ENCODE peak calls at places on chromosomes 11 and 22, in six cellular contexts. One of them, this sample, is unnamed.

GRCh38 chr11:10225553-10225952 is 68.5 kb downstream of the SBF2 start:
- DNase-seq in spleen: no peak
- DNase-seq in dorsolateral prefrontal cortex: no peak
- DNase-seq in lower leg skin: no peak
- DNase-seq in AG04450: no peak
- DNase-seq in pancreas: no peak
- DNase-seq in this sample: no peak

GRCh38 chr11:112013501-112014164 is 11.6 kb upstream of the DLAT start:
- DNase-seq in lower leg skin: no peak
- DNase-seq in pancreas: no peak
- DNase-seq in spleen: no peak
- DNase-seq in AG04450: no peak
- DNase-seq in dorsolateral prefrontal cortex: no peak
- DNase-seq in this sample: no peak

GRCh38 chr11:2797741-2798361 is 87.7 kb downstream of the CDKN1C start:
- DNase-seq in spleen: peak; percentile 67
- DNase-seq in AG04450: no peak
- DNase-seq in pancreas: no peak
- DNase-seq in lower leg skin: no peak
- DNase-seq in dorsolateral prefrontal cortex: peak; percentile 26
- DNase-seq in this sample: no peak

GRCh38 chr11:134278356-134278755 is 2.2 kb downstream of the GLB1L3 start:
- DNase-seq in pancreas: no peak
- DNase-seq in dorsolateral prefrontal cortex: no peak
- DNase-seq in AG04450: no peak
- DNase-seq in spleen: no peak
- DNase-seq in lower leg skin: peak; percentile 3
- DNase-seq in this sample: no peak

GRCh38 chr11:16278986-16279385 is 77.4 kb downstream of the SOX6 start:
- DNase-seq in lower leg skin: no peak
- DNase-seq in spleen: no peak
- DNase-seq in dorsolateral prefrontal cortex: no peak
- DNase-seq in pancreas: no peak
- DNase-seq in AG04450: no peak
- DNase-seq in this sample: no peak

GRCh38 chr11:96191752-96192151 is 151.2 kb downstream of the MAML2 start:
- DNase-seq in pancreas: no peak
- DNase-seq in spleen: no peak
- DNase-seq in AG04450: no peak
- DNase-seq in lower leg skin: no peak
- DNase-seq in dorsolateral prefrontal cortex: no peak
- DNase-seq in this sample: no peak

GRCh38 chr22:42915980-42916765 is 59.1 kb upstream of the ARFGAP3 start:
- DNase-seq in AG04450: no peak
- DNase-seq in dorsolateral prefrontal cortex: no peak
- DNase-seq in spleen: no peak
- DNase-seq in pancreas: no peak
- DNase-seq in lower leg skin: no peak
- DNase-seq in this sample: no peak

GRCh38 chr11:94727766-94728165 is 40.4 kb upstream of the AMOTL1 start:
- DNase-seq in pancreas: no peak
- DNase-seq in lower leg skin: no peak
- DNase-seq in dorsolateral prefrontal cortex: no peak
- DNase-seq in AG04450: no peak
- DNase-seq in spleen: no peak
- DNase-seq in this sample: no peak

GRCh38 chr11:64165842-64166635 is at the start of gene MACROD1:
- DNase-seq in spleen: peak; percentile 93
- DNase-seq in lower leg skin: peak; percentile 83
- DNase-seq in AG04450: peak; percentile 32
- DNase-seq in dorsolateral prefrontal cortex: peak; percentile 84
- DNase-seq in pancreas: peak; percentile 92
- DNase-seq in this sample: no peak

GRCh38 chr22:19962246-19962908 is 20.8 kb upstream of the TXNRD2 start:
- DNase-seq in AG04450: no peak
- DNase-seq in lower leg skin: peak; percentile 70
- DNase-seq in spleen: peak; percentile 80
- DNase-seq in pancreas: peak; percentile 87
- DNase-seq in dorsolateral prefrontal cortex: peak; percentile 83
- DNase-seq in this sample: no peak

GRCh38 chr11:20248345-20248744 is 88.1 kb upstream of the DBX1 start:
- DNase-seq in AG04450: no peak
- DNase-seq in pancreas: no peak
- DNase-seq in lower leg skin: no peak
- DNase-seq in dorsolateral prefrontal cortex: no peak
- DNase-seq in spleen: no peak
- DNase-seq in this sample: no peak

GRCh38 chr11:131356201-131356600 is 14.2 kb upstream of the NTM start:
- DNase-seq in lower leg skin: no peak
- DNase-seq in spleen: no peak
- DNase-seq in AG04450: no peak
- DNase-seq in pancreas: no peak
- DNase-seq in dorsolateral prefrontal cortex: no peak
- DNase-seq in this sample: no peak

GRCh38 chr11:79437274-79437980 is 3.4 kb downstream of the TENM4 start:
- DNase-seq in AG04450: no peak
- DNase-seq in dorsolateral prefrontal cortex: peak; percentile 38
- DNase-seq in lower leg skin: no peak
- DNase-seq in pancreas: peak; percentile 47
- DNase-seq in spleen: peak; percentile 76
- DNase-seq in this sample: no peak

GRCh38 chr11:111960916-111961315 is 23.8 kb downstream of the DIXDC1 start:
- DNase-seq in pancreas: peak; percentile 81
- DNase-seq in spleen: no peak
- DNase-seq in AG04450: no peak
- DNase-seq in lower leg skin: peak; percentile 69
- DNase-seq in dorsolateral prefrontal cortex: no peak
- DNase-seq in this sample: peak; percentile 68

GRCh38 chr22:47854226-47854625 is 1091.8 kb downstream of the TBC1D22A start:
- DNase-seq in spleen: no peak
- DNase-seq in lower leg skin: no peak
- DNase-seq in AG04450: no peak
- DNase-seq in pancreas: no peak
- DNase-seq in dorsolateral prefrontal cortex: no peak
- DNase-seq in this sample: no peak

GRCh38 chr22:48919187-48919590 is 908.5 kb downstream of the BRD1 start:
- DNase-seq in spleen: no peak
- DNase-seq in lower leg skin: no peak
- DNase-seq in AG04450: no peak
- DNase-seq in pancreas: no peak
- DNase-seq in dorsolateral prefrontal cortex: no peak
- DNase-seq in this sample: no peak

GRCh38 chr11:128610765-128611617 is 23.6 kb upstream of the ETS1 start:
- DNase-seq in pancreas: no peak
- DNase-seq in lower leg skin: no peak
- DNase-seq in spleen: peak; percentile 94
- DNase-seq in AG04450: no peak
- DNase-seq in dorsolateral prefrontal cortex: no peak
- DNase-seq in this sample: no peak

GRCh38 chr11:64637346-64638016 is 46.5 kb downstream of the SLC22A12 start:
- DNase-seq in AG04450: no peak
- DNase-seq in lower leg skin: no peak
- DNase-seq in pancreas: no peak
- DNase-seq in dorsolateral prefrontal cortex: no peak
- DNase-seq in spleen: no peak
- DNase-seq in this sample: no peak

GRCh38 chr22:40178417-40179409 is 988 bp downstream of the TNRC6B start:
- DNase-seq in lower leg skin: no peak
- DNase-seq in pancreas: no peak
- DNase-seq in AG04450: no peak
- DNase-seq in spleen: peak; percentile 77
- DNase-seq in dorsolateral prefrontal cortex: peak; percentile 44
- DNase-seq in this sample: no peak

GRCh38 chr11:38460429-38460828 is 1862.4 kb upstream of the RAG2 start:
- DNase-seq in AG04450: no peak
- DNase-seq in pancreas: no peak
- DNase-seq in spleen: no peak
- DNase-seq in lower leg skin: no peak
- DNase-seq in dorsolateral prefrontal cortex: no peak
- DNase-seq in this sample: no peak

GRCh38 chr22:39808087-39808486 is 85.5 kb downstream of the ENTHD1 start:
- DNase-seq in lower leg skin: no peak
- DNase-seq in spleen: no peak
- DNase-seq in AG04450: no peak
- DNase-seq in pancreas: no peak
- DNase-seq in dorsolateral prefrontal cortex: no peak
- DNase-seq in this sample: no peak

GRCh38 chr11:48081151-48082010 is 101.0 kb downstream of the PTPRJ start:
- DNase-seq in spleen: peak; percentile 79
- DNase-seq in AG04450: no peak
- DNase-seq in lower leg skin: peak; percentile 71
- DNase-seq in dorsolateral prefrontal cortex: peak; percentile 73
- DNase-seq in pancreas: no peak
- DNase-seq in this sample: peak; percentile 70

GRCh38 chr11:72067266-72067665 is 13.1 kb downstream of the NUMA1 start:
- DNase-seq in dorsolateral prefrontal cortex: no peak
- DNase-seq in AG04450: no peak
- DNase-seq in pancreas: no peak
- DNase-seq in lower leg skin: no peak
- DNase-seq in spleen: no peak
- DNase-seq in this sample: no peak

GRCh38 chr22:19536564-19536963 is 12.4 kb upstream of the CLDN5 start:
- DNase-seq in pancreas: no peak
- DNase-seq in AG04450: no peak
- DNase-seq in lower leg skin: no peak
- DNase-seq in spleen: no peak
- DNase-seq in dorsolateral prefrontal cortex: no peak
- DNase-seq in this sample: no peak

GRCh38 chr11:117822031-117822521 is 2.5 kb downstream of the FXYD2 start:
- DNase-seq in spleen: peak; percentile 84
- DNase-seq in pancreas: peak; percentile 62
- DNase-seq in lower leg skin: no peak
- DNase-seq in AG04450: no peak
- DNase-seq in dorsolateral prefrontal cortex: peak; percentile 60
- DNase-seq in this sample: no peak

GRCh38 chr11:28842716-28843115 is 734.5 kb downstream of the METTL15 start:
- DNase-seq in pancreas: no peak
- DNase-seq in dorsolateral prefrontal cortex: no peak
- DNase-seq in spleen: no peak
- DNase-seq in AG04450: no peak
- DNase-seq in lower leg skin: no peak
- DNase-seq in this sample: no peak

GRCh38 chr11:114059984-114060401 is 482 bp downstream of the ZBTB16 start:
- DNase-seq in pancreas: peak; percentile 51
- DNase-seq in lower leg skin: no peak
- DNase-seq in spleen: no peak
- DNase-seq in AG04450: no peak
- DNase-seq in dorsolateral prefrontal cortex: no peak
- DNase-seq in this sample: no peak

GRCh38 chr22:45007247-45007945 is 2.4 kb downstream of the PHF21B start:
- DNase-seq in dorsolateral prefrontal cortex: no peak
- DNase-seq in spleen: no peak
- DNase-seq in lower leg skin: no peak
- DNase-seq in AG04450: no peak
- DNase-seq in pancreas: peak; percentile 25
- DNase-seq in this sample: no peak
- H3K4me3 ChIP-seq in dorsolateral prefrontal cortex: peak overlapping the region; percentile 65
- H3K4me3 ChIP-seq in spleen: peak overlapping the region; percentile 49
- H3K4me3 ChIP-seq in lower leg skin: no peak overlapping the region
- H3K4me3 ChIP-seq in AG04450: peak overlapping the region; percentile 2
- H3K4me3 ChIP-seq in pancreas: no peak overlapping the region
- H3K4me3 ChIP-seq in this sample: no peak overlapping the region

DNA sequence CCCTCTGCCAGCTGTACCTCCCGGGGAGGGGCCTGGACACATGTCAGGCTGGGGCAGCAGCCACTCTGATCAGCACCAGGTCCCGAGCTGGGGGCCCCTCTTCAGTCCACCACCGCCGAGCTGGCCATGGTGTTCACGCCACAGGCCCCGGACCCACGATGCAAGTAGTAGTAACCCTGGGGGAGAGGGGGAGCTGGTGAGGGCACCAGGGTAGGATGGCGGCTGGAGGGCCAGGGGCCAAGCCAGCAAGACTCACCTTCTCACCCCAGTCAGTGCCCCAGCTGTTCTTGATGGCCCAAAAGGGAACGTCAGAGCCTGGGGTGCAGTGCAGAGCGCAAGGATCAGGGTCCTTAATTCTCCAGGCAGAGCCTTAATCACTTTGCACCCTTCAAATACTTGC is 4.6 kb downstream of the CTSF start:
- DNase-seq in spleen: no peak
- DNase-seq in lower leg skin: no peak
- DNase-seq in AG04450: no peak
- DNase-seq in pancreas: no peak
- DNase-seq in dorsolateral prefrontal cortex: no peak
- DNase-seq in this sample: no peak
- H3K4me3 ChIP-seq in spleen: no peak overlapping the region
- H3K4me3 ChIP-seq in lower leg skin: no peak overlapping the region
- H3K4me3 ChIP-seq in AG04450: no peak overlapping the region
- H3K4me3 ChIP-seq in pancreas: no peak overlapping the region
- H3K4me3 ChIP-seq in dorsolateral prefrontal cortex: no peak overlapping the region
- H3K4me3 ChIP-seq in this sample: no peak overlapping the region

GRCh38 chr11:535519-536454 is at the start of gene HRAS:
- DNase-seq in pancreas: peak; percentile 96
- DNase-seq in dorsolateral prefrontal cortex: peak; percentile 96
- DNase-seq in spleen: peak; percentile 98
- DNase-seq in lower leg skin: peak; percentile 91
- DNase-seq in AG04450: peak; percentile 78
- DNase-seq in this sample: no peak

GRCh38 chr11:534592-535518 is 521 bp downstream of the HRAS start:
- DNase-seq in dorsolateral prefrontal cortex: no peak
- DNase-seq in spleen: peak; percentile 89
- DNase-seq in AG04450: no peak
- DNase-seq in pancreas: peak; percentile 47
- DNase-seq in lower leg skin: peak; percentile 82
- DNase-seq in this sample: no peak

GRCh38 chr11:537622-538430 is 499 bp downstream of the LRRC56 start:
- DNase-seq in AG04450: no peak
- DNase-seq in lower leg skin: no peak
- DNase-seq in pancreas: no peak
- DNase-seq in dorsolateral prefrontal cortex: no peak
- DNase-seq in spleen: no peak
- DNase-seq in this sample: no peak

GRCh38 chr11:538431-539051 is 1.2 kb downstream of the LRRC56 start:
- DNase-seq in AG04450: no peak
- DNase-seq in lower leg skin: no peak
- DNase-seq in dorsolateral prefrontal cortex: no peak
- DNase-seq in pancreas: no peak
- DNase-seq in spleen: peak; percentile 76
- DNase-seq in this sample: no peak

GRCh38 chr11:536841-537621 is at the start of gene LRRC56:
- DNase-seq in dorsolateral prefrontal cortex: peak; percentile 59
- DNase-seq in spleen: peak; percentile 98
- DNase-seq in lower leg skin: peak; percentile 74
- DNase-seq in AG04450: peak; percentile 59
- DNase-seq in pancreas: peak; percentile 92
- DNase-seq in this sample: no peak
- H3K4me3 ChIP-seq in dorsolateral prefrontal cortex: peak within 1 kb of the TSS; percentile 37
- H3K4me3 ChIP-seq in spleen: peak within 1 kb of the TSS; percentile 77
- H3K4me3 ChIP-seq in lower leg skin: no peak within 1 kb of the TSS
- H3K4me3 ChIP-seq in AG04450: peak within 1 kb of the TSS; percentile 61
- H3K4me3 ChIP-seq in pancreas: peak within 1 kb of the TSS; percentile 4
- H3K4me3 ChIP-seq in this sample: peak within 1 kb of the TSS; percentile 74

DNA sequence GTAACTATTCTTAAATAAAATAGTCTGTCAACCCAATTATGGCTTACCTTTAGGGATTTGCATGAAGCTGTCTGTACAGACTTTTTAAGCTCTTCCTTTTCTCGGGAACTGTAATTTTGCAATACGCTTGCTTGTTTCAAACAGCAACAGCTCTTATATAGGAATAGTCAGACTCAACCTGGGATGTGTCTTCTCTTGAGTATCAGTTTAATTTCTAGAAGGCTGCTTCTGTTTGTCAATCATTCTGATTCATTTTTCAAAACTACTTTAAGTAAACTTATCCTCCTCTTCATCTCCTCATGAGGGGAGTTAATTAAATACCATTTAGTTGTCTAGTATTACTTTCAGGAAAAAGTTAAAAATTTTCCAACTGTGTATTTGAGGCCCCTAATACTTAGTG is at the start of gene OR10AG1:
- DNase-seq in spleen: no peak
- DNase-seq in pancreas: no peak
- DNase-seq in lower leg skin: no peak
- DNase-seq in dorsolateral prefrontal cortex: no peak
- DNase-seq in AG04450: no peak
- DNase-seq in this sample: no peak
- H3K4me3 ChIP-seq in spleen: no peak within 1 kb of the TSS
- H3K4me3 ChIP-seq in pancreas: no peak within 1 kb of the TSS
- H3K4me3 ChIP-seq in lower leg skin: no peak within 1 kb of the TSS
- H3K4me3 ChIP-seq in dorsolateral prefrontal cortex: no peak within 1 kb of the TSS
- H3K4me3 ChIP-seq in AG04450: no peak within 1 kb of the TSS
- H3K4me3 ChIP-seq in this sample: no peak within 1 kb of the TSS

This sample was measured in epithelial cell of proximal tubule.